ENCODE peak calls at places on chromosome 17, in ten cellular contexts. H, T, F, A, E, Y, Q, P, D and B are unnamed samples.

GRCh38 chr17:36463916-36464764 is 22.3 kb upstream of the ZNHIT3 start:
- DNase-seq in H (no peak), T (peak), F (peak), A (no peak), E (peak), Y (peak), Q (no peak), P (peak), D (no peak), B (peak)

GRCh38 chr17:26818736-26819135 is 475.2 kb upstream of the WSB1 start:
- DNase-seq in H (no peak), T (no peak), F (peak), A (no peak), E (no peak), Y (no peak), Q (no peak), P (no peak), D (no peak), B (no peak)

GRCh38 chr17:80260791-80261158 is at the start of gene RNF213:
- DNase-seq in H (peak), T (peak), F (peak), A (no peak), E (peak), Y (peak), Q (peak), P (peak), D (no peak), B (peak)

GRCh38 chr17:75832652-75833400 is 11.4 kb downstream of the UNC13D start:
- DNase-seq in H (no peak), T (no peak), F (no peak), A (no peak), E (no peak), Y (no peak), Q (no peak), P (no peak), D (no peak), B (no peak)

GRCh38 chr17:29749045-29749825 is 126.5 kb upstream of the CORO6 start:
- DNase-seq in H (no peak), T (no peak), F (no peak), A (no peak), E (no peak), Y (no peak), Q (no peak), P (no peak), D (no peak), B (no peak)

GRCh38 chr17:45243750-45244149 is 18.1 kb downstream of the SPATA32 start:
- DNase-seq in H (no peak), T (no peak), F (no peak), A (peak), E (peak), Y (no peak), Q (no peak), P (no peak), D (no peak), B (no peak)

GRCh38 chr17:9255838-9256237 is 234.5 kb downstream of the NTN1 start:
- DNase-seq in H (no peak), T (no peak), F (no peak), A (no peak), E (no peak), Y (no peak), Q (no peak), P (no peak), D (no peak), B (no peak)

GRCh38 chr17:49575524-49576120 is at the start of gene NXPH3:
- DNase-seq in H (peak), T (peak), F (peak), A (peak), E (peak), Y (peak), Q (peak), P (peak), D (no peak), B (peak)

GRCh38 chr17:35849469-35850348 is 19.0 kb downstream of the HEATR9 start:
- DNase-seq in H (peak), T (no peak), F (peak), A (peak), E (peak), Y (peak), Q (peak), P (peak), D (peak), B (peak)

GRCh38 chr17:27756467-27757371 is 43.6 kb downstream of the NOS2 start:
- DNase-seq in H (no peak), T (peak), F (peak), A (peak), E (peak), Y (peak), Q (no peak), P (peak), D (no peak), B (peak)

GRCh38 chr17:59284317-59284716 is 47.1 kb upstream of the YPEL2 start:
- DNase-seq in H (no peak), T (no peak), F (no peak), A (no peak), E (no peak), Y (no peak), Q (no peak), P (no peak), D (no peak), B (no peak)

GRCh38 chr17:7380855-7381683 is at the start of gene TNK1:
- DNase-seq in H (peak), T (peak), F (no peak), A (no peak), E (peak), Y (no peak), Q (no peak), P (peak), D (no peak), B (peak)

GRCh38 chr17:73163043-73163442 is 1.8 kb upstream of the SSTR2 start:
- DNase-seq in H (no peak), T (no peak), F (no peak), A (peak), E (no peak), Y (no peak), Q (no peak), P (no peak), D (no peak), B (no peak)

GRCh38 chr17:42459983-42460300 is 1.3 kb downstream of the ATP6V0A1 start:
- DNase-seq in H (no peak), T (no peak), F (peak), A (no peak), E (no peak), Y (peak), Q (no peak), P (no peak), D (no peak), B (no peak)

GRCh38 chr17:48510761-48511604 is 19.8 kb downstream of the HOXB1 start:
- DNase-seq in H (no peak), T (no peak), F (no peak), A (peak), E (no peak), Y (no peak), Q (no peak), P (no peak), D (no peak), B (no peak)